ENCODE peak calls at places on chromosomes 4 and X, in eight cellular contexts. O is effector memory CD8-positive, alpha-beta T cell; V is coronary artery; J is MV-4-11; Q is SIG-M5; W is H9; N is activated CD4-positive, alpha-beta T cell treated with anti-CD3 and anti-CD28 coated beads, Interleukin-2, amount 50 U/mL, for 1 hour; H is choroid plexus epithelial cell. I is an unnamed sample.

GRCh38 chr4:43014266-43014665 is 121.8 kb downstream of the GRXCR1 start:
- DNase-seq in O (no peak), V (no peak), J (no peak), Q (no peak), W (no peak), N (no peak), H (no peak), I (no peak)

GRCh38 chrX:29257516-29257915 is 670.3 kb downstream of the IL1RAPL1 start:
- DNase-seq in O (no peak), V (no peak), J (no peak), Q (no peak), W (no peak), N (no peak), H (peak; percentile 66), I (no peak)

GRCh38 chr4:42483426-42484379 is 86.4 kb downstream of the SHISA3 start:
- DNase-seq in O (no peak), V (no peak), J (no peak), Q (no peak), W (no peak), N (no peak), H (no peak), I (no peak)

GRCh38 chrX:45889471-45889870 is 655.8 kb downstream of the ZNF674 start:
- DNase-seq in O (no peak), V (no peak), J (no peak), Q (no peak), W (no peak), N (no peak), H (no peak), I (no peak)

GRCh38 chr4:125849869-125850268 is 535.1 kb downstream of the FAT4 start:
- DNase-seq in O (no peak), V (no peak), J (no peak), Q (no peak), W (no peak), N (no peak), H (peak; percentile 82), I (no peak)

GRCh38 chr4:182643801-182644311 is 273.3 kb downstream of the DCTD start:
- DNase-seq in O (no peak), V (peak; percentile 78), J (no peak), Q (no peak), W (no peak), N (no peak), H (peak; percentile 93), I (no peak)

GRCh38 chrX:85003655-85004244 is at the start of gene APOOL:
- DNase-seq in O (peak; percentile 53), V (peak; percentile 90), J (peak; percentile 81), Q (peak; percentile 45), W (peak; percentile 86), N (peak; percentile 60), H (peak; percentile 93), I (peak; percentile 79)

GRCh38 chr4:163621844-163622243 is 127.4 kb downstream of the TMA16 start:
- DNase-seq in O (no peak), V (no peak), J (no peak), Q (no peak), W (no peak), N (no peak), H (no peak), I (no peak)

GRCh38 chrX:104254442-104255115 is at the start of gene ESX1:
- DNase-seq in O (no peak), V (no peak), J (no peak), Q (no peak), W (peak; percentile 48), N (no peak), H (peak; percentile 12), I (no peak)

GRCh38 chr4:38728651-38729141 is 54.1 kb downstream of the TLR10 start:
- DNase-seq in O (no peak), V (no peak), J (no peak), Q (no peak), W (peak; percentile 54), N (no peak), H (no peak), I (no peak)

GRCh38 chr4:185542626-185543336 is 7.5 kb upstream of the PDLIM3 start:
- DNase-seq in O (no peak), V (peak; percentile 82), J (no peak), Q (no peak), W (no peak), N (no peak), H (no peak), I (no peak)

GRCh38 chrX:115687595-115687994 is 126.6 kb downstream of the PLS3 start:
- DNase-seq in O (no peak), V (no peak), J (no peak), Q (no peak), W (no peak), N (no peak), H (no peak), I (no peak)

GRCh38 chrX:926991-927390 is 285.5 kb downstream of the CRLF2 start:
- DNase-seq in O (no peak), V (no peak), J (no peak), Q (no peak), W (no peak), N (no peak), H (no peak), I (no peak)

GRCh38 chr4:85084371-85085170 is 118.1 kb upstream of the WDFY3 start:
- DNase-seq in O (no peak), V (no peak), J (peak; percentile 1), Q (no peak), W (no peak), N (no peak), H (peak; percentile 91), I (peak; percentile 76)

GRCh38 chr4:56656346-56656643 is 24.8 kb downstream of the HOPX start:
- DNase-seq in O (peak; percentile 38), V (no peak), J (no peak), Q (no peak), W (no peak), N (peak; percentile 17), H (no peak), I (peak; percentile 62)

GRCh38 chr4:176302283-176303275 is 17.2 kb upstream of the SPCS3 start:
- DNase-seq in O (no peak), V (no peak), J (no peak), Q (no peak), W (no peak), N (no peak), H (peak; percentile 84), I (no peak)

GRCh38 chr4:763922-764321 is 58.3 kb downstream of the PCGF3 start:
- DNase-seq in O (no peak), V (no peak), J (no peak), Q (no peak), W (no peak), N (no peak), H (no peak), I (no peak)

GRCh38 chr4:78601013-78601412 is 49.4 kb downstream of the ANXA3 start:
- DNase-seq in O (no peak), V (no peak), J (no peak), Q (no peak), W (no peak), N (no peak), H (no peak), I (no peak)

GRCh38 chr4:73902038-73902637 is 32.9 kb downstream of the CXCL1 start:
- DNase-seq in O (no peak), V (no peak), J (no peak), Q (no peak), W (no peak), N (no peak), H (peak; percentile 39), I (no peak)

GRCh38 chr4:37767546-37767945 is 58.9 kb upstream of the PGM2 start:
- DNase-seq in O (no peak), V (no peak), J (no peak), Q (no peak), W (no peak), N (peak; percentile 14), H (peak; percentile 82), I (no peak)

GRCh38 chrX:18194688-18195087 is 26.0 kb downstream of the BEND2 start:
- DNase-seq in O (no peak), V (no peak), J (no peak), Q (no peak), W (no peak), N (no peak), H (no peak), I (no peak)

GRCh38 chr4:57044279-57044678 is 65.6 kb downstream of the POLR2B start:
- DNase-seq in O (no peak), V (no peak), J (no peak), Q (no peak), W (no peak), N (no peak), H (no peak), I (no peak)

I was measured in B cell.